ENCODE peak calls at places on chromosomes 1 and 21, in nine cellular contexts. T is neural crest cell; I is stimulated activated CD4-positive, alpha-beta T cell treated with anti-CD3 and anti-CD28 coated beads, Interleukin-4, amount 100 ng/mL, for 24 hours; H is ascending aorta; K is cardiac muscle cell; B is stimulated activated naive CD4-positive, alpha-beta T cell treated with Interleukin-2 at 50 U/mL for 16 hours; W is DMS153; E is T-helper 2 cell; U is RCC 7860. O is an unnamed sample.

GRCh38 chr1:107510347-107510746 is 369.5 kb downstream of the NTNG1 start:
- DNase-seq in W (no peak), I (no peak), K (no peak), H (no peak), E (no peak), U (no peak), T (no peak), B (no peak), O (no peak)

GRCh38 chr21:41548781-41549180 is 40.8 kb upstream of the TMPRSS2 start:
- DNase-seq in T (no peak), I (no peak), H (no peak), W (no peak), B (no peak), K (no peak), U (no peak), E (no peak), O (no peak)

GRCh38 chr1:218785928-218786327 is 387.8 kb upstream of the LYPLAL1 start:
- DNase-seq in B (no peak), W (no peak), E (no peak), H (peak), I (no peak), K (no peak), T (no peak), U (no peak), O (peak)

GRCh38 chr1:230301322-230301721 is 124.8 kb downstream of the PGBD5 start:
- DNase-seq in H (no peak), B (no peak), U (no peak), I (no peak), K (peak), T (no peak), W (no peak), E (no peak), O (no peak)

GRCh38 chr1:109757936-109758786 is 5.6 kb downstream of the EPS8L3 start:
- DNase-seq in U (no peak), I (no peak), T (no peak), E (no peak), H (peak), B (no peak), W (no peak), K (no peak), O (no peak)

GRCh38 chr1:234670936-234671628 is 61.1 kb upstream of the IRF2BP2 start:
- DNase-seq in H (no peak), T (no peak), U (no peak), B (no peak), E (no peak), W (peak), I (no peak), K (no peak), O (no peak)

GRCh38 chr1:36162680-36163079 is 6.7 kb downstream of the MAP7D1 start:
- DNase-seq in B (no peak), K (no peak), H (no peak), E (no peak), T (no peak), W (no peak), U (no peak), I (no peak), O (no peak)

GRCh38 chr1:229092377-229093257 is 178.3 kb upstream of the RAB4A start:
- DNase-seq in K (no peak), B (no peak), T (no peak), U (no peak), I (no peak), E (no peak), H (peak), W (no peak), O (no peak)

GRCh38 chr1:174963547-174964125 is 36.1 kb upstream of the CACYBP start:
- DNase-seq in B (no peak), U (no peak), H (no peak), E (no peak), W (peak), T (no peak), K (no peak), I (no peak), O (no peak)

GRCh38 chr1:24929876-24930702 is at the start of gene RUNX3:
- DNase-seq in U (no peak), K (peak), T (no peak), E (peak), W (peak), I (peak), H (peak), B (peak), O (no peak)

GRCh38 chr1:34057751-34058150 is 107.3 kb downstream of the CSMD2 start:
- DNase-seq in H (no peak), T (no peak), B (no peak), I (no peak), E (no peak), U (no peak), K (peak), W (no peak), O (no peak)

GRCh38 chr1:160032165-160032827 is 506 bp upstream of the PIGM start:
- DNase-seq in U (peak), B (no peak), E (no peak), K (no peak), H (no peak), W (no peak), I (no peak), T (no peak), O (no peak)

GRCh38 chr1:38788937-38789336 is 70.6 kb downstream of the RRAGC start:
- DNase-seq in B (no peak), W (no peak), K (no peak), T (no peak), I (no peak), E (no peak), U (no peak), H (no peak), O (no peak)

GRCh38 chr1:21184266-21184665 is 7.6 kb upstream of the EIF4G3 start:
- DNase-seq in B (no peak), W (no peak), K (peak), I (no peak), E (no peak), T (no peak), H (no peak), U (no peak), O (no peak)

GRCh38 chr1:175131100-175131499 is 61.5 kb downstream of the KIAA0040 start:
- DNase-seq in H (no peak), U (no peak), T (no peak), E (no peak), K (no peak), B (no peak), I (no peak), W (no peak), O (no peak)

GRCh38 chr21:26834181-26834945 is 10.8 kb downstream of the ADAMTS1 start:
- DNase-seq in E (no peak), T (no peak), K (no peak), I (no peak), B (no peak), H (no peak), W (no peak), U (no peak), O (no peak)

GRCh38 chr1:112575154-112575804 is 43.7 kb downstream of the ST7L start:
- DNase-seq in B (no peak), K (no peak), E (no peak), U (peak), H (no peak), T (no peak), I (no peak), W (no peak), O (peak)

GRCh38 chr1:209657140-209657879 is 5.1 kb upstream of the LAMB3 start:
- DNase-seq in H (no peak), U (peak), I (no peak), B (no peak), T (no peak), E (no peak), W (no peak), K (no peak), O (no peak)

GRCh38 chr1:10378071-10378841 is 20.6 kb upstream of the PGD start:
- DNase-seq in H (peak), E (no peak), K (no peak), T (no peak), B (no peak), W (peak), U (no peak), I (no peak), O (peak)

O was measured in fibroblast of mammary gland.